ENCODE peak calls at places on chromosomes 11 and 22, in five cellular contexts. One of them, this sample, is unnamed.
A peak's percentile ranks its signal among the peaks of the same experiment; 100 is the strongest.

GRCh38 chr11:125315088-125315740 is 150.7 kb downstream of the PKNOX2 start:
- DNase-seq in neuronal stem cell: no peak
- DNase-seq in H9: no peak
- DNase-seq in PC-3: no peak
- DNase-seq in GM23248: peak; percentile 13
- DNase-seq in this sample: no peak

GRCh38 chr11:14449302-14449714 is 50.3 kb downstream of the COPB1 start:
- DNase-seq in PC-3: peak; percentile 50
- DNase-seq in H9: no peak
- DNase-seq in GM23248: peak; percentile 51
- DNase-seq in neuronal stem cell: no peak
- DNase-seq in this sample: no peak

GRCh38 chr11:116194156-116194904 is 578.5 kb downstream of the BUD13 start:
- DNase-seq in PC-3: no peak
- DNase-seq in neuronal stem cell: no peak
- DNase-seq in H9: peak; percentile 47
- DNase-seq in GM23248: no peak
- DNase-seq in this sample: no peak

GRCh38 chr11:2592559-2593392 is 107.0 kb downstream of the KCNQ1OT1 start:
- DNase-seq in H9: no peak
- DNase-seq in PC-3: no peak
- DNase-seq in GM23248: no peak
- DNase-seq in neuronal stem cell: no peak
- DNase-seq in this sample: no peak

GRCh38 chr22:27244328-27244727 is 557.2 kb downstream of the MN1 start:
- DNase-seq in H9: no peak
- DNase-seq in PC-3: no peak
- DNase-seq in GM23248: no peak
- DNase-seq in neuronal stem cell: no peak
- DNase-seq in this sample: no peak

GRCh38 chr11:1395773-1396374 is 6.1 kb downstream of the BRSK2 start:
- DNase-seq in PC-3: no peak
- DNase-seq in H9: no peak
- DNase-seq in neuronal stem cell: no peak
- DNase-seq in GM23248: no peak
- DNase-seq in this sample: no peak

GRCh38 chr11:19734171-19734570 is 21.5 kb downstream of the NAV2 start:
- DNase-seq in neuronal stem cell: no peak
- DNase-seq in GM23248: peak; percentile 51
- DNase-seq in PC-3: no peak
- DNase-seq in H9: no peak
- DNase-seq in this sample: no peak

GRCh38 chr11:121561716-121562115 is 108.9 kb upstream of the SORL1-AS1 start:
- DNase-seq in PC-3: no peak
- DNase-seq in H9: no peak
- DNase-seq in GM23248: no peak
- DNase-seq in neuronal stem cell: no peak
- DNase-seq in this sample: no peak

GRCh38 chr11:127000991-127001390 is 421 bp upstream of the KIRREL3 start:
- DNase-seq in PC-3: no peak
- DNase-seq in GM23248: peak; percentile 60
- DNase-seq in H9: no peak
- DNase-seq in neuronal stem cell: no peak
- DNase-seq in this sample: no peak

GRCh38 chr11:105582497-105582896 is 27.4 kb upstream of the GRIA4 start:
- DNase-seq in PC-3: peak; percentile 65
- DNase-seq in GM23248: peak; percentile 8
- DNase-seq in H9: no peak
- DNase-seq in neuronal stem cell: no peak
- DNase-seq in this sample: peak; percentile 0

GRCh38 chr11:65599216-65599954 is 3.8 kb upstream of the KCNK7 start:
- DNase-seq in PC-3: no peak
- DNase-seq in GM23248: no peak
- DNase-seq in neuronal stem cell: no peak
- DNase-seq in H9: no peak
- DNase-seq in this sample: no peak

GRCh38 chr11:72522186-72522585 is 87.9 kb upstream of the CLPB start:
- DNase-seq in H9: no peak
- DNase-seq in GM23248: no peak
- DNase-seq in neuronal stem cell: no peak
- DNase-seq in PC-3: no peak
- DNase-seq in this sample: no peak

GRCh38 chr11:112881461-112881860 is 79.8 kb upstream of the NCAM1 start:
- DNase-seq in GM23248: peak; percentile 42
- DNase-seq in PC-3: no peak
- DNase-seq in neuronal stem cell: peak; percentile 78
- DNase-seq in H9: peak; percentile 94
- DNase-seq in this sample: peak; percentile 66

GRCh38 chr11:125337836-125338235 is 158.2 kb downstream of the FEZ1 start:
- DNase-seq in H9: no peak
- DNase-seq in PC-3: no peak
- DNase-seq in neuronal stem cell: no peak
- DNase-seq in GM23248: peak; percentile 33
- DNase-seq in this sample: no peak

GRCh38 chr11:67268684-67269268 is 2.5 kb downstream of the GRK2 start:
- DNase-seq in GM23248: no peak
- DNase-seq in PC-3: no peak
- DNase-seq in neuronal stem cell: no peak
- DNase-seq in H9: no peak
- DNase-seq in this sample: no peak

GRCh38 chr11:3109921-3110706 is 52.9 kb upstream of the CARS1 start:
- DNase-seq in H9: peak; percentile 83
- DNase-seq in PC-3: peak; percentile 61
- DNase-seq in GM23248: peak; percentile 60
- DNase-seq in neuronal stem cell: no peak
- DNase-seq in this sample: peak; percentile 34

GRCh38 chr11:64762277-64762915 is 2.6 kb upstream of the PYGM start:
- DNase-seq in neuronal stem cell: no peak
- DNase-seq in H9: peak; percentile 72
- DNase-seq in GM23248: no peak
- DNase-seq in PC-3: peak; percentile 28
- DNase-seq in this sample: no peak

GRCh38 chr11:78714539-78714938 is 139.9 kb upstream of the NARS2 start:
- DNase-seq in GM23248: no peak
- DNase-seq in PC-3: peak; percentile 64
- DNase-seq in neuronal stem cell: no peak
- DNase-seq in H9: peak; percentile 50
- DNase-seq in this sample: no peak

DNA sequence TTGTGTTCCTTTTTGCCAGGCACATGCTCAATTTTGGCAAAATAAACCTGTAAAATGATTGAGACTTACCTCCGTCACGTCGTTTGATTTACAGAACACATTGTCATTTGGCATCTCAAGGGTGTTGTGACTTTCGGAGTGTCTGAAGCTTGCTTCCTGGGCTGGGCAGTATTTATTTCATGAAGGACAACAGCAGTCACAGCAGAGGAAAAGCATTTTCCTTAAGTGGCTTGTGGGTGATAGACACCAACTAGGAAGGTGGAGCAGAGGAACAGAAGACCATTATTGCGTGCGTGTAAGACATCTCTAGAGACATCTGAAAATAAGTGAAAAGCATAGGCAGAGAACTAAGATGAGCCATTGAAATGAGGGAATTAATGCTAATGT is 80.2 kb downstream of the SLC36A4 start:
- DNase-seq in neuronal stem cell: no peak
- DNase-seq in PC-3: no peak
- DNase-seq in H9: no peak
- DNase-seq in GM23248: no peak
- DNase-seq in this sample: no peak
- H3K9ac ChIP-seq in neuronal stem cell: no peak overlapping the region
- H3K9ac ChIP-seq in PC-3: no peak overlapping the region
- H3K9ac ChIP-seq in H9: no peak overlapping the region
- H3K9ac ChIP-seq in GM23248: no peak overlapping the region
- H3K9ac ChIP-seq in this sample: no peak overlapping the region

DNA sequence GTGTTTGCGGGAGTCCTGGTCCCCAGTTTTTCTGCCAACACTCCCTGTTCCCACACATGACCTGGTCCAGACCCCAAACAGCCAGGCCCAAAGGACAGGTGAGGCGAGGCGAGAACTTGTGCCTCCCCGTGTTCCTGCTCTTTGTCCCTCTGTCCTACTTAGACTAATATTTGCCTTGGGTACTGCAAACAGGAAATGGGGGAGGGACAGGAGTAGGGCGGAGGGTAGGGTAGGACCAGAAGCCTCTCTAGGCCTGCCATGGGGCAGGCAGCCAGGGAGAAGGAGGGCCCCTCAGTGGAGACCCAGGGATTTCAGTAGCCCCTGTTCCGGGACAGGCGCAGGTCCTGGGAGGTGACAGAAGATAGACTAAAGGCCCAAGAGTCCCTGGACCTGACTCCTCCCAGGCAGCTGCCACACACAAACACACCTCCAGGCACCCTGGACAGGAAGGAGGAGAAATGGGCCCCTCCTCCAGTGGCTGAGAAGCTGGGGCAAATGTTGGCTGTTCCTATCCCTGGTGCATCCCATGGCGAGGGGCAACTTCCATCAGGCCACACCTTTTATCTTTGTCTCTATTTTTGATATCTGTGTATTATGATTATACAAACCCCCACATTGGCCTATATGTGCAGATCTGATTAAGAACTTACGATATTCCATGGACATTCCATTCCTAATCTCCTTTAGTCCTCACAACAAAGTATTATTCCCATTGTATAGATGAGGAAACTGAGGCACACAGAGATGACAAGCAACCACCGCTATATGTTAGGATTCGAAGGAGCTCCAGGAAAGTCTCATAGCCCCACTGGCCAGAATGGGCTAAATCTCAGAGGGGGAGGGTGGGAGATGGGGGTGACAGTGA is 626 bp upstream of the F2 start:
- DNase-seq in GM23248: no peak
- DNase-seq in PC-3: peak; percentile 61
- DNase-seq in H9: no peak
- DNase-seq in neuronal stem cell: no peak
- DNase-seq in this sample: no peak
- H3K9ac ChIP-seq in GM23248: no peak overlapping the region
- H3K9ac ChIP-seq in PC-3: no peak overlapping the region
- H3K9ac ChIP-seq in H9: no peak overlapping the region
- H3K9ac ChIP-seq in neuronal stem cell: no peak overlapping the region
- H3K9ac ChIP-seq in this sample: no peak overlapping the region

DNA sequence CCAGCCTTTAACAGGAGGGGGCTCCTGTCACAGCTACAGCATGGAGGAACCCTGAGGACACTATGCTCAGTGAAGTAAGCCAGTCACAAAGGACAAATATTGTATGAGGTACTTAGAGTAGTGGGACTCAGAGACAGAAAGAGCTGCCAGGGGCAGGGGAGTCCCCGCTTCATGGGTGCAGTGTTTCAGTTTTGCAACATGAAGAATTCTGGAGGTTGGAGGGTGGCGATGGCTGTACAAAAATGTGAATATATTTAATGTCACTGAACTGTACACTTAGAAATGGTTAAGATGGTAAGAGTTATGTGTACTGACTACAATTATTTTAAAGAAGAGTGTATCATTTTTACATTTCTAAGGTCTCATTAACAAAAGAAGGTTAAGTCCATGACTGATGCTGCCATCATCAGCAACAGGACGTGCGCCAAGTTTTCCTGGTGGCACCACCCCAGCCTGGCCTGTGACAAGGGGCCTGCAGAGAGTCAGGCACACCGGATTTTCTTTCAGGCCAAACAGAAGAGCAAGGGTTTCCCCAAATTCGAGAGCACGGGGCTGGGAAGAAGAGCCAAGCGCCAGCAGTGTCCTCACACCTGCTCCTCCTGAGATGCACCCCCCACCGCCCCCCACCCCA is 22.1 kb downstream of the YPEL1 start:
- DNase-seq in H9: no peak
- DNase-seq in neuronal stem cell: no peak
- DNase-seq in GM23248: peak; percentile 25
- DNase-seq in PC-3: peak; percentile 59
- DNase-seq in this sample: no peak
- H3K9ac ChIP-seq in H9: no peak overlapping the region
- H3K9ac ChIP-seq in neuronal stem cell: peak overlapping the region; percentile 36
- H3K9ac ChIP-seq in GM23248: no peak overlapping the region
- H3K9ac ChIP-seq in PC-3: no peak overlapping the region
- H3K9ac ChIP-seq in this sample: no peak overlapping the region

DNA sequence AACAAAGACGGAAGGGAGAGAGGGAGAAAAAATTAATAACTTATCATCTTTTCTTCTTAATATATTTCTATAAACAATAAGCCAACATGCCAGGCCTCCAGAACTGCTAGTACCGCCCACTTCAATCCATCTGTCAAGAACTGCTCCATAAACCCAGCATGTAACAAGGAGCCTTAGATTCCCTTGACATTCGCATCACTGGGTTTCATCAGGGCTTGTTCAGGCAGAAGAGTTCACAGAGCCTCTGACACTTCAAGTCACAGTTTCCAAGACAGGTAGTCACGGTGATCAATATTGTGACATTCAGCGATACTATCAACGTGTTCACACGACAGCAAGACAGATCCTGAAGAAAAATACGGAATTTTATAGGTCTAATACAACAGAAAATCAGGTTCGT is 61.7 kb downstream of the LARGE2 start:
- DNase-seq in H9: no peak
- DNase-seq in GM23248: no peak
- DNase-seq in neuronal stem cell: no peak
- DNase-seq in PC-3: no peak
- DNase-seq in this sample: no peak
- H3K9ac ChIP-seq in H9: no peak overlapping the region
- H3K9ac ChIP-seq in GM23248: no peak overlapping the region
- H3K9ac ChIP-seq in neuronal stem cell: no peak overlapping the region
- H3K9ac ChIP-seq in PC-3: no peak overlapping the region
- H3K9ac ChIP-seq in this sample: no peak overlapping the region

DNA sequence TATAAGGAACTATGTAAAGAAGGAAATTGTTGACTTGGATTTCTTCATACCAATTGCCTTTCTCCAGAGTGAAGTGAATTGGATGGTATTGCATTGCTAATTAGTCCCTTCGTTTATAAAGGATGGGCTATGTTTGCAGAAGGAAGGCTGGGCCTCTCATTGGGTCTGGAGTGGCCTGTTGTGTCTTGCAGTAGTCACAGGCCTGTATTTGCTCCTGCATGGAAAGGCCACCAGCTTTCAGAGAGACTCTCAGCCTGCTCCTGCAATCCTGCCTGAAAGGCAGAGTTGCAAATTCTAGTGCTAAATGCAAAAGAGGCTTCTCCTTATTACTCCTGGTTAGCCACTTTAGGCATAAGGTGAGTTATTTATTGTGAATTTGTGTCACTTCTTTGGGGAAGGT is 103.8 kb downstream of the EXT2 start:
- DNase-seq in neuronal stem cell: no peak
- DNase-seq in GM23248: no peak
- DNase-seq in H9: peak; percentile 55
- DNase-seq in PC-3: no peak
- DNase-seq in this sample: no peak
- H3K9ac ChIP-seq in neuronal stem cell: no peak overlapping the region
- H3K9ac ChIP-seq in GM23248: no peak overlapping the region
- H3K9ac ChIP-seq in H9: no peak overlapping the region
- H3K9ac ChIP-seq in PC-3: no peak overlapping the region
- H3K9ac ChIP-seq in this sample: no peak overlapping the region

GRCh38 chr11:69968407-69969347 is 109.4 kb upstream of the ANO1 start:
- DNase-seq in GM23248: no peak
- DNase-seq in H9: no peak
- DNase-seq in neuronal stem cell: no peak
- DNase-seq in PC-3: no peak
- DNase-seq in this sample: no peak

GRCh38 chr11:69972351-69972802 is 105.7 kb upstream of the ANO1 start:
- DNase-seq in neuronal stem cell: no peak
- DNase-seq in H9: no peak
- DNase-seq in GM23248: no peak
- DNase-seq in PC-3: no peak
- DNase-seq in this sample: no peak

GRCh38 chr11:69969890-69970784 is 108.0 kb upstream of the ANO1 start:
- DNase-seq in GM23248: no peak
- DNase-seq in H9: no peak
- DNase-seq in PC-3: no peak
- DNase-seq in neuronal stem cell: no peak
- DNase-seq in this sample: no peak

GRCh38 chr11:69971741-69972140 is 106.4 kb upstream of the ANO1 start:
- DNase-seq in neuronal stem cell: no peak
- DNase-seq in GM23248: no peak
- DNase-seq in PC-3: no peak
- DNase-seq in H9: no peak
- DNase-seq in this sample: no peak

GRCh38 chr11:69970785-69971535 is 107.2 kb upstream of the ANO1 start:
- DNase-seq in neuronal stem cell: no peak
- DNase-seq in GM23248: no peak
- DNase-seq in PC-3: no peak
- DNase-seq in H9: no peak
- DNase-seq in this sample: no peak
- H3K9ac ChIP-seq in neuronal stem cell: no peak overlapping the region
- H3K9ac ChIP-seq in GM23248: no peak overlapping the region
- H3K9ac ChIP-seq in PC-3: no peak overlapping the region
- H3K9ac ChIP-seq in H9: no peak overlapping the region
- H3K9ac ChIP-seq in this sample: no peak overlapping the region

This sample was measured in mammary epithelial cell.